ENCODE peak calls at places on chromosomes 12 and 14, in five cellular contexts. Q, B, X, V and D are unnamed samples.

GRCh38 chr14:32375663-32376062 is 46.6 kb downstream of the AKAP6 start:
- DNase-seq in Q (no peak), B (no peak), X (no peak), V (no peak), D (no peak)

GRCh38 chr14:22811752-22812151 is 3.5 kb downstream of the SLC7A7 start:
- DNase-seq in Q (no peak), B (no peak), X (no peak), V (no peak), D (no peak)

GRCh38 chr12:42689699-42690098 is 100.2 kb upstream of the PRICKLE1 start:
- DNase-seq in Q (no peak), B (no peak), X (no peak), V (no peak), D (no peak)

GRCh38 chr14:104363891-104364760 is 215.4 kb upstream of the C14orf180 start:
- DNase-seq in Q (no peak), B (no peak), X (no peak), V (no peak), D (no peak)

GRCh38 chr12:39619316-39619659 is 315 bp downstream of the ABCD2 start:
- DNase-seq in Q (no peak), B (no peak), X (no peak), V (no peak), D (no peak)

GRCh38 chr14:67263499-67264149 is 22.4 kb downstream of the PALS1 start:
- DNase-seq in Q (no peak), B (no peak), X (no peak), V (no peak), D (no peak)

GRCh38 chr12:15928345-15928744 is 17.2 kb downstream of the DERA start:
- DNase-seq in Q (no peak), B (no peak), X (no peak), V (no peak), D (no peak)

GRCh38 chr12:118714051-118714460 is 267.3 kb upstream of the SRRM4 start:
- DNase-seq in Q (peak), B (peak), X (no peak), V (peak), D (no peak)

GRCh38 chr12:27541031-27541719 is 17.2 kb downstream of the PPFIBP1 start:
- DNase-seq in Q (no peak), B (no peak), X (no peak), V (no peak), D (no peak)

GRCh38 chr14:89598548-89599186 is 181.6 kb upstream of the FOXN3 start:
- DNase-seq in Q (no peak), B (no peak), X (no peak), V (no peak), D (no peak)

GRCh38 chr12:57887631-57888406 is 41.3 kb upstream of the CTDSP2 start:
- DNase-seq in Q (no peak), B (no peak), X (no peak), V (peak), D (no peak)

GRCh38 chr12:3164454-3165310 is 87.5 kb downstream of the TSPAN9 start:
- DNase-seq in Q (no peak), B (no peak), X (no peak), V (no peak), D (no peak)

GRCh38 chr12:65930114-65930828 is 106.0 kb downstream of the HMGA2 start:
- DNase-seq in Q (no peak), B (no peak), X (no peak), V (peak), D (no peak)

GRCh38 chr14:95071649-95072256 is 85.6 kb downstream of the DICER1 start:
- DNase-seq in Q (no peak), B (no peak), X (no peak), V (no peak), D (no peak)

GRCh38 chr12:3283137-3283680 is 206.0 kb downstream of the TSPAN9 start:
- DNase-seq in Q (no peak), B (no peak), X (no peak), V (no peak), D (no peak)

GRCh38 chr12:104439137-104439536 is 17.6 kb upstream of the CHST11 start:
- DNase-seq in Q (no peak), B (no peak), X (no peak), V (no peak), D (no peak)

GRCh38 chr12:77833329-77833728 is 2.6 kb downstream of the NAV3 start:
- DNase-seq in Q (no peak), B (no peak), X (no peak), V (no peak), D (no peak)

GRCh38 chr12:74259199-74259598 is 278.4 kb upstream of the ATXN7L3B start:
- DNase-seq in Q (no peak), B (no peak), X (no peak), V (no peak), D (no peak)